ENCODE peak calls at places on chromosomes 4 and X, in four cellular contexts. B, K, E and W are unnamed samples.

GRCh38 chr4:96524311-96524875 is 684.5 kb downstream of the PDHA2 start:
- DNase-seq in E (no peak), B (no peak), K (no peak), W (no peak)

GRCh38 chr4:4969298-4969697 is 50.0 kb downstream of the CYTL1 start:
- DNase-seq in K (peak), E (no peak), B (no peak), W (no peak)

GRCh38 chrX:20144491-20144890 is 2.9 kb upstream of the EIF1AX start:
- DNase-seq in B (no peak), E (no peak), K (no peak), W (no peak)

GRCh38 chrX:116872931-116873330 is 410.2 kb upstream of the CT83 start:
- DNase-seq in K (no peak), B (no peak), E (no peak), W (no peak)

GRCh38 chr4:38178666-38178995 is 218.4 kb downstream of the PTTG2 start:
- DNase-seq in K (no peak), E (no peak), B (no peak), W (no peak)

GRCh38 chrX:131802836-131803626 is 220.1 kb upstream of the STK26 start:
- DNase-seq in E (no peak), B (peak), K (no peak), W (peak)

GRCh38 chrX:154135458-154136229 is 8.4 kb upstream of the OPN1LW start:
- DNase-seq in K (peak), E (no peak), B (no peak), W (no peak)

GRCh38 chrX:103464071-103464773 is 55.1 kb downstream of the RAB40A start:
- DNase-seq in K (peak), B (peak), E (no peak), W (peak)